ENCODE peak calls at places on chromosomes 7 and 10, in seven cellular contexts. E is choroid plexus epithelial cell, M is mesendoderm, Y is esophagus muscularis mucosa, R is hepatocyte, O is esophagus squamous epithelium, F is dorsolateral prefrontal cortex. X is an unnamed sample.

GRCh38 chr7:99041526-99041925 is 102.4 kb downstream of the SMURF1 start:
- DNase-seq in E (no peak), O (no peak), R (peak; percentile 32), Y (no peak), M (no peak), F (no peak), X (no peak)

GRCh38 chr10:55740110-55740509 is 620.9 kb downstream of the ZWINT start:
- DNase-seq in R (no peak), F (no peak), M (no peak), E (no peak), Y (no peak), O (no peak), X (no peak)

GRCh38 chr7:56375173-56375572 is 259.0 kb upstream of the NUPR2 start:
- DNase-seq in F (no peak), M (no peak), Y (no peak), E (no peak), R (no peak), O (no peak), X (no peak)

GRCh38 chr10:69475433-69475830 is 24.2 kb downstream of the TSPAN15 start:
- DNase-seq in E (no peak), R (no peak), F (no peak), Y (no peak), O (no peak), M (no peak), X (no peak)

GRCh38 chr7:139667377-139667776 is 110.4 kb downstream of the HIPK2 start:
- DNase-seq in E (no peak), Y (no peak), M (no peak), O (no peak), R (no peak), F (no peak), X (no peak)

GRCh38 chr7:26038201-26038990 is 113.6 kb upstream of the NFE2L3 start:
- DNase-seq in R (no peak), M (no peak), F (no peak), Y (no peak), O (no peak), E (no peak), X (peak; percentile 12)

GRCh38 chr7:112238852-112239610 is 32.5 kb downstream of the ZNF277 start:
- DNase-seq in E (peak; percentile 37), M (peak; percentile 35), O (no peak), R (no peak), Y (no peak), F (no peak), X (peak; percentile 86)

GRCh38 chr10:3107426-3107961 is 40.1 kb downstream of the PFKP start:
- DNase-seq in E (peak; percentile 90), Y (peak; percentile 96), F (peak; percentile 82), R (no peak), M (no peak), O (no peak), X (peak; percentile 95)

GRCh38 chr10:84314269-84314668 is 14.1 kb upstream of the CCSER2 start:
- DNase-seq in F (no peak), Y (no peak), M (no peak), O (no peak), E (no peak), R (no peak), X (no peak)

DNA sequence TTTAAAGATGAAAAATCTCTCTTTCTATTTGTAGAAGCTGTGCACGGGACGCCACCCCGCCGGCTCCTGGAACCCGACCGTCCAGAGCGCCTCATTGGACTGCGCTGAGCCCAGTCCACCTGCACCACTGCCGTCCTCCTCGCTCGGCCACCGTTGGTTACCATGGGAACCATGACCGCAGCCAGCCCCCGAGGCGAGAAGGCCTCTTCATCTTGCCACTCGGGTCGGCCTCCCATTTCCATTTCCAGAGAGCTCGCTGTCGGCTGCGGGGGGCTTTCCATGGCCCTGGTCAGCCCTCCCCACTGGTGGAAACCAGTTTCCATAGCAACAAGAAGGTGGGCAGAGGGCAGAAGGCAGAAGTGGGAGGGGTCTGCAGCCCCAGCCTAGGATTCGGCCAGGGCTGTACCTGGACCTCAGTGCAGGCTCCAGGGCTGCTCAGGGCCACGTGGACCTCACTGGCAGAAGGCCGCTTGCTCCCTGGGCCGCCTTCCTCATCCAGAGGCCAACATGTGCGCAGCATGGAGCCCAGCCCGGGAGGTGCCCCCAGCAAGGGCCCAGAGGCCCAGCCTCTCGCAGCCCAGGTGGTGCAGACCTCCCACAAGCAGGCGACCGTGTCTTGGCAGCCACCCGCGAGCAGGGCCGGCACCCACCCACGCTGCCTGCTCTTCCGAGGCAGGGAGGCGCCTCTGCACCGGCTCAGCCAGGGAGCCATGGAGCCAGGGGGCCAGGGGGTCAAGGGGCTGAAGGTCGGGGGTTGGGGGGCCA is 283.5 kb upstream of the PPP2R2D start:
- DNase-seq in E (no peak), F (no peak), R (no peak), O (no peak), M (no peak), Y (peak; percentile 80), X (no peak)
- H3K4me3 ChIP-seq in E (no peak overlapping the region), F (no peak overlapping the region), R (no peak overlapping the region), O (no peak overlapping the region), M (no peak overlapping the region), Y (no peak overlapping the region), X (no peak overlapping the region)

DNA sequence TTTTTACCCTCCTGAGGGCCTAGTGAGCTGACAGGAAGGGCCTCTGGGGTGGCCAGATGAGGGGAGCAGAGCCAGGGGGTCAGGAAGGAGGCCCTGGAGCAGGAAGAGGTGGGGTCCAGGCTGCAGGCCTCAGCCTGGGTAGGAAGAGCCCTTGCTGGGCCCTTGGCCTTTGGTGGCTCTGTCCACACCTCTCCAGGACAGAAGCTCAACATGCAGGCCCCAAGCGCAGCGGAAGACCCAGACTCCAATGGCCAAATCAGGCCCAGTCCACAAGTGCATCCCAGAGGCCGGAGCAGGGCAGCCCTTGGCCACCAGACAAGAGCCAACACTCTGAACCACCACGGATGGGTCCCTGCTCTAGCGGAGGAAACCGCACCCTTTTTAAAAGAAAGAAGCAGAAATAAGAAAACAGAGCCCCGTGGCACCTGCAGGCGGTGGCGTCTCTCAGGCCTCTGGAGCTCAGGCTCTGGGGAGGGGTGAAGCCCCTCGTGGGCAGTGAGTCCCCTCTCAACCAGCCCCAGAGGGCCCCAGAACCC is 52.8 kb downstream of the FOXL3 start:
- DNase-seq in O (no peak), F (no peak), Y (no peak), E (no peak), M (no peak), R (no peak), X (no peak)
- H3K4me3 ChIP-seq in O (no peak overlapping the region), F (no peak overlapping the region), Y (no peak overlapping the region), E (no peak overlapping the region), M (no peak overlapping the region), R (no peak overlapping the region), X (no peak overlapping the region)

GRCh38 chr7:44063894-44064651 is 1.3 kb downstream of the PGAM2 start:
- DNase-seq in F (peak; percentile 21), M (no peak), O (no peak), Y (no peak), E (no peak), R (no peak), X (no peak)
- H3K4me3 ChIP-seq in F (no peak overlapping the region), M (no peak overlapping the region), O (no peak overlapping the region), Y (no peak overlapping the region), E (no peak overlapping the region), R (no peak overlapping the region), X (no peak overlapping the region)

GRCh38 chr7:159143780-159144755 is 599 bp downstream of the VIPR2 start:
- DNase-seq in O (no peak), Y (peak; percentile 90), F (no peak), R (peak; percentile 57), E (peak; percentile 4), M (peak; percentile 33), X (no peak)
- H3K4me3 ChIP-seq in O (peak overlapping the region; percentile 41), Y (peak overlapping the region; percentile 64), F (peak overlapping the region; percentile 61), R (peak overlapping the region; percentile 75), E (peak overlapping the region; percentile 17), M (peak overlapping the region; percentile 26), X (no peak overlapping the region)

DNA sequence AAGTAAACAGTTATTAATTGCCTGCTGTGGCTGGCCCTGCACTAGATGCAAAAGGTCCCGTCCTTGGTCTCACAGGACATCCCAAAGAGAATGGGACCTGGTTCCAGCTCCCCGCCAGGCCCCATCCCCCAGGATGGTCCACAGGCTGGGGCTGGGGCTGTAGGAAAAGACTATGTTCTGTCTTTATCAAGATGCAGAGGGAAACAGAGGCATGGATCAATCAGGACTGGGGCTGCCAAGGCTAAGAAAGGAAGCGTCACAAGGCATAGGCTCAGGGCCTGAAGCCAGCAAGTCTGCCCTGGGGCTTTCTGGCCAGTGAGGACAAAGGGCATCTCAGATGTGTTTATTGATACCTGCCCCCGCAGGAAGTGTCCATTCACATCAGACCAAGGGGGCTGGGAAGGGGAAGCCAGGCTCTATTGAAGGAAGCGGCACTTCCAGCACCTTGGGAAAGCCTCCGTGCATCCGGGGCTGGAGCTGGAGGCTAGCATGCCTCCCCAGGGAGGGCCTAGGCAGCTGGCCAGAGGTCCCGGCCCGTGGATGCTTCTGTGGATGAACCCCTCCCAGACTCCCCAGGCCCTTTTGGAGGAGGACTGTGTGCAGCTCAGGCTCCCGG is 5.8 kb downstream of the VSIR start:
- DNase-seq in O (no peak), R (peak; percentile 57), Y (no peak), F (no peak), M (no peak), E (peak; percentile 80), X (no peak)
- H3K4me3 ChIP-seq in O (no peak overlapping the region), R (no peak overlapping the region), Y (no peak overlapping the region), F (no peak overlapping the region), M (no peak overlapping the region), E (no peak overlapping the region), X (no peak overlapping the region)

DNA sequence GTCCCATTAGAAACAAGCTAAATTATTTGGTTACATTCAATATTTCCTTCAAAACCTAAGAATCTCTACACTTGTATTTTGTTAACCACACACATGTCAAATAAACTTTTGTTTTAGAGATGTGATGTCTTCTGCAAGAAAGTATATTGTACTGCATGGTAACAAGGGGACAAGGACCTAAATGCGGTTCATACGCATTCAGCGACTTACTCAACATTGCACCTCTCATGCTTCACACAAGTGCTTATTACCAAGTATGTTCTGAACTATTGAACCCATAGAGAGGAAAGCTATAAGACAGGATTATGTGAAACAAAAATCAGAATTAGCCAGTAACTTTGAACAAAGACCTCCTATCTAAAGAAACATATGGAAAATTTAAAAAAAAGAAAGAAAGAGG is 68.3 kb downstream of the CREB5 start:
- DNase-seq in R (no peak), M (no peak), F (no peak), Y (no peak), E (no peak), O (no peak), X (no peak)
- H3K4me3 ChIP-seq in R (no peak overlapping the region), M (no peak overlapping the region), F (no peak overlapping the region), Y (no peak overlapping the region), E (no peak overlapping the region), O (no peak overlapping the region), X (no peak overlapping the region)

GRCh38 chr7:44602576-44602910 is 3.9 kb upstream of the OGDH start:
- DNase-seq in E (no peak), F (no peak), M (no peak), O (no peak), Y (no peak), R (no peak), X (no peak)
- H3K4me3 ChIP-seq in E (no peak overlapping the region), F (no peak overlapping the region), M (no peak overlapping the region), O (no peak overlapping the region), Y (no peak overlapping the region), R (no peak overlapping the region), X (no peak overlapping the region)

DNA sequence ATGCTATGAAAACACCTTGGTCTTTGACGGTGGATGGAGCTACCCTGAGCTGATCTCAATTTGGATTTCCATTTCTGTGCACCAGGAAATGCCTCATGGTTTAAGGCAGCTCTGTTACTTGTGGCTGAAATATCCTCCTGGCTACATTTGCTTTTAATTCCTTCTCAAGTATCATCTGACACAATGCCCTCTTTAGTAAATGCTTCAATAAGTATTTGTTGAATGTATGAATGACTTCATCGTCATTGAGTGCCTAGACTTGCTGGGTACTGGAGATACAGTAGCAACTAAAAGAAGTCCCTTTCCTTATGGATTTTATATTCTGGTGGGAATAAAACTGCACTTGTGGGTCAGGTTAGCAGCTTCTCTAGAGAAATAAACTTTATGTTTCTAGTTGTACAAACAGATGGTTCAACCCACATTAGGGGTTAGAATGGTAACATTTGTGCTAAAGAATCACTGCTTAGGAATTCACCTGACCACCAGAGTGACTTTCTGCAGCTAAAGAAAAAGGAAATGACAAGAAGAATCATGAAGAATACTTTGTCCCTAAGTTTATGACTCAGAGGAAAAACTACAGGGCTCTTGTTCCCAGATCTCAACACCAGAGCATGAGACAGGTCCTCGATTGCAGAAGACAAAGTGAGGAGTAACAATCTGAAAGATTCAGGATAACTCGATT is 21.8 kb upstream of the SMNDC1 start:
- DNase-seq in O (no peak), Y (no peak), E (peak; percentile 72), F (no peak), R (no peak), M (no peak), X (peak; percentile 67)
- H3K4me3 ChIP-seq in O (no peak overlapping the region), Y (no peak overlapping the region), E (no peak overlapping the region), F (no peak overlapping the region), R (no peak overlapping the region), M (no peak overlapping the region), X (no peak overlapping the region)